ENCODE peak calls at places on chromosomes 11 and 22, in eight cellular contexts. B is right lobe of liver, L is tibial nerve, A is uterus, U is lower leg skin, C is NB4, P is transverse colon, E is breast epithelium. I is an unnamed sample.
A peak's percentile ranks its signal among the peaks of the same experiment; 100 is the strongest.

GRCh38 chr11:16184588-16184987 is 171.8 kb downstream of the SOX6 start:
- DNase-seq in E (no peak), A (no peak), C (no peak), P (peak; percentile 14), L (no peak), U (no peak), B (no peak), I (no peak)

GRCh38 chr11:47797633-47798032 is 30.5 kb upstream of the FNBP4 start:
- DNase-seq in E (no peak), P (no peak), L (no peak), A (no peak), U (no peak), C (peak; percentile 43), B (no peak), I (peak; percentile 27)

GRCh38 chr11:58505849-58506248 is 2.1 kb downstream of the OR5B21 start:
- DNase-seq in E (no peak), L (no peak), U (no peak), A (no peak), B (no peak), P (no peak), C (no peak), I (no peak)

GRCh38 chr11:128483211-128483788 is 104.1 kb downstream of the ETS1 start:
- DNase-seq in L (no peak), B (no peak), E (no peak), C (peak; percentile 80), P (no peak), U (no peak), A (no peak), I (no peak)

GRCh38 chr11:95108671-95109551 is 19.3 kb downstream of the ENDOD1 start:
- DNase-seq in B (no peak), U (no peak), L (no peak), C (peak; percentile 24), P (no peak), E (no peak), A (no peak), I (peak; percentile 79)

GRCh38 chr11:8719260-8720190 is 36.9 kb downstream of the RPL27A start:
- DNase-seq in P (peak; percentile 39), E (peak; percentile 65), U (peak; percentile 91), C (no peak), B (no peak), A (peak; percentile 71), L (no peak), I (no peak)

GRCh38 chr11:9260182-9261146 is 4.7 kb downstream of the DENND5A start:
- DNase-seq in A (no peak), L (no peak), P (no peak), E (no peak), B (no peak), U (no peak), C (no peak), I (no peak)

GRCh38 chr11:12123799-12124198 is 13.4 kb downstream of the MICAL2 start:
- DNase-seq in A (no peak), P (no peak), L (no peak), U (no peak), C (no peak), B (no peak), E (no peak), I (peak; percentile 55)

DNA sequence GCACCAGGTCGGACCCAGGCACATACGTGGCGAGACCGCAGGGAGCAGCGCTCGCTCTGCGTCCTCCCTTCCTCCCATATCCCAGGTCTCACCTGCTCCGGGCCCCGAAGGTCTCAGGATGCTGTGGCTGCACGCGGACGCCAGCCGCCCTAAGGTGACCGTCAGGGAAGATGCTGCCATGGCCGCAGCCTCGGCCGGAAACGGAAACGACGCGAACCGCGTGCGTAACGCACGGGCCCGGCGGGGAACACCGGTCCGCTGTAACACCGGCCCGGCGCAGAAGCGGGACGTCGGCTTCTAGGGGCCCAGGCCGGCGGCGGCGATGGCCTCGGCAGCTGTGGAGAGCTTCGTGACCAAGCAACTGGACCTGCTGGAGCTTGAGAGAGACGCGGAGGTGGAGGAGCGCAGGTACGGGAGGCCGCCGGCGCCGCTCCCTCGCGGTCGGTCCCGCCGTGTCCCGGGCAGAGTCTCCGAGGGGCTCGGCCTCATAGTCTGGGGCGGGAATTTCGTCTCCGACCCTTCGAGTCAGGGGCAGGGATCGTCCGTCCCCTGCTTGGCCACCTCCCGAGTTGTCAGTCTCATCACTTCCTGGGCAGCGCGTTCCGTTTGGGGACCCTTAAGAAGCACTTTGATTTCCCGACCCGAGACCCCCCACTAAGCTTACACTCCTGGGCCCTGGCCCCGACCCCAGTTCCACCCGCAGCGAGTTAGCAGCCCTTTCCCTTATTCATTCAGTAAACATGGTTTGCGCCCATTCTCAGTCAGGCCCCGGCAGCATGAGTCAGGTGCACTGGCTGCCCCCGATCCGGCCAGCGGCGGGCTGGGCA is at the start of the genes IGHMBP2 and MRPL21:
- DNase-seq in P (peak; percentile 89), U (peak; percentile 97), E (peak; percentile 74), L (peak; percentile 64), A (peak; percentile 85), B (peak; percentile 92), C (peak; percentile 92), I (peak; percentile 94)
- TF ChIP-seq POLR2A in P (peak; percentile 67), U (no peak), E (peak; percentile 51), L (peak; percentile 20), A (peak; percentile 27), B (peak; percentile 34), C (peak; percentile 87), I (peak; percentile 92)

DNA sequence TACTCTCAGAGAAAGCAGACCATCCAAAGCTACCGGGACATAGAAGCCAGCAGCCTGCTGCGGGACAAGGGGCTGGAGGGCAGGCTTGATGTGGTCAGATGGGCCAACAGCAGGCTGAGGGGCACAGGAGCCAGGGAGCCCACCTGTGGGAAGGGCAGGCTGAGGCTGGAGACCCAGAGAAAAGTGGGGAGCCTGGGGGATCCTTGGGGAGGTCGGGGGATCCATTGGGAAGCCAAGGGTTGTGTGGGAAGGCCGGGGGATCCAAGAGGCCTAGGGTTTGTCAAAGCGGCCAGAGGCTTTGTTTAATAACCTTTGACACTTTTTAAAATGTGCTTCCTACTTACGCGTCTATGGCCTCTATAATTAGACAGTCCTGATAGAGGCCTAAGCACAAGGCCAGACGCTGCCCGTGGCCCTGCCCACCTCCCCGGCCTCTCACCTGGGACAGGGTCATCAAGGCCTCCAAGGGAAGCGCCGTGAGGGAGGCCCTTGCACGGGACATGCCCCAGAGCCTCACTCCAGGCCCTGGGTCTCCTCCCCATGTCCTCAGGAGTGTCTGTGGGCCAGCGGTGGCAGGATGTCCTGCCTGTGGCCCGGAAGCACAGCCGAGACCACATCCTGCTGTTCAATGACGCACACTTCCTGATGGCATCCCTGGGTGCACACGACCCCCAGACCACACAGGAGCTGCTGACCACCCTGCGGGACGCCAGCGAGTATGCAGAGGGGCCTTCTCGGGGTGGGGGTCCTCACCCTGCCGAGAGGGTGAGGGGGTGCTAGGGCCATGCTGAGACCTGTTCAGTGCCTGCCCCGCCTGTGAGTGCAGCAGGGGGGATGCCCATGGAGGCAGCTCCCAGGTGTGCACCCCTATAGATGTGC is 8.6 kb upstream of the GTSE1 start:
- DNase-seq in C (peak; percentile 88), U (peak; percentile 87), L (no peak), B (no peak), E (no peak), A (no peak), P (peak; percentile 66), I (no peak)
- TF ChIP-seq POLR2A in C (peak; percentile 41), U (no peak), L (no peak), B (no peak), E (no peak), A (no peak), P (peak; percentile 35), I (peak; percentile 3)

GRCh38 chr22:23896523-23897186 is 2.5 kb downstream of the MIF start:
- DNase-seq in P (no peak), A (no peak), C (peak; percentile 14), B (no peak), E (no peak), L (no peak), U (no peak), I (peak; percentile 15)
- TF ChIP-seq POLR2A in P (no peak), A (no peak), C (no peak), B (no peak), E (no peak), L (no peak), U (no peak), I (no peak)

GRCh38 chr11:75813622-75814039 is 1.4 kb upstream of the UVRAG start:
- DNase-seq in U (no peak), B (no peak), A (no peak), E (no peak), P (no peak), L (no peak), C (no peak), I (peak; percentile 19)

GRCh38 chr11:75814369-75814685 is 683 bp upstream of the UVRAG start:
- DNase-seq in U (no peak), E (no peak), B (no peak), L (no peak), A (no peak), P (no peak), C (no peak), I (no peak)

GRCh38 chr11:75814686-75815344 is at the start of gene UVRAG:
- DNase-seq in E (peak; percentile 100), P (peak; percentile 99), C (peak; percentile 100), B (peak; percentile 99), U (peak; percentile 100), A (peak; percentile 99), L (peak; percentile 98), I (peak; percentile 100)

GRCh38 chr11:75816561-75817239 is 1.7 kb downstream of the UVRAG start:
- DNase-seq in B (no peak), A (no peak), E (no peak), L (no peak), U (no peak), C (peak; percentile 77), P (no peak), I (peak; percentile 48)

GRCh38 chr11:75815345-75815983 is 454 bp downstream of the UVRAG start:
- DNase-seq in A (no peak), P (peak; percentile 46), U (peak; percentile 90), L (no peak), B (no peak), E (peak; percentile 45), C (peak; percentile 64), I (peak; percentile 53)
- TF ChIP-seq POLR2A in A (no peak), P (peak; percentile 19), U (no peak), L (no peak), B (peak; percentile 4), E (no peak), C (no peak), I (peak; percentile 33)

GRCh38 chr11:35474677-35475076 is 50.7 kb downstream of the PAMR1 start:
- DNase-seq in U (no peak), L (no peak), A (no peak), E (no peak), B (no peak), C (no peak), P (no peak), I (no peak)
- TF ChIP-seq POLR2A in U (no peak), L (no peak), A (no peak), E (no peak), B (no peak), C (no peak), P (no peak), I (no peak)

GRCh38 chr11:2002807-2003206 is 5.2 kb upstream of the H19 start:
- DNase-seq in P (no peak), E (no peak), B (no peak), U (no peak), C (no peak), L (no peak), A (no peak), I (no peak)
- TF ChIP-seq POLR2A in P (no peak), E (no peak), B (no peak), U (no peak), C (no peak), L (no peak), A (no peak), I (no peak)

GRCh38 chr11:118914178-118914918 is 11.4 kb downstream of the BCL9L start:
- DNase-seq in B (no peak), C (peak; percentile 43), P (peak; percentile 65), E (peak; percentile 81), L (no peak), A (peak; percentile 34), U (no peak), I (no peak)
- TF ChIP-seq POLR2A in B (no peak), C (no peak), P (no peak), E (no peak), L (no peak), A (no peak), U (no peak), I (no peak)

GRCh38 chr11:121418625-121419114 is 33.4 kb upstream of the SORL1 start:
- DNase-seq in B (peak; percentile 61), C (peak; percentile 96), A (no peak), P (peak; percentile 36), E (no peak), U (no peak), L (no peak), I (no peak)
- TF ChIP-seq POLR2A in B (no peak), C (no peak), A (no peak), P (no peak), E (no peak), U (no peak), L (no peak), I (no peak)